ENCODE peak calls at places on chromosomes 16 and 17, in eight cellular contexts. F is small intestine, T is mucosa of gallbladder, Q is left colon, L is GM23248, K is ecto neural progenitor cell, N is NCI-H748 treated with DMSO at 0.1 percent for 48 hours, X is T-helper 17 cell. R is an unnamed sample.
A peak's percentile ranks its signal among the peaks of the same experiment; 100 is the strongest.

GRCh38 chr16:85861095-85861825 is 37.7 kb upstream of the IRF8 start:
- DNase-seq in T (no peak), L (peak; percentile 3), X (no peak), Q (no peak), F (no peak), K (no peak), N (no peak), R (peak; percentile 0)

GRCh38 chr17:14940946-14941280 is 324.2 kb downstream of the PMP22 start:
- DNase-seq in X (no peak), L (peak; percentile 23), K (no peak), F (no peak), Q (no peak), N (no peak), T (no peak), R (no peak)

GRCh38 chr16:998211-998610 is 16.6 kb downstream of the SOX8 start:
- DNase-seq in F (no peak), N (no peak), X (no peak), L (no peak), T (no peak), Q (no peak), K (no peak), R (no peak)

GRCh38 chr16:50997679-50998078 is 153.4 kb downstream of the SALL1 start:
- DNase-seq in F (no peak), L (no peak), N (no peak), T (no peak), Q (no peak), K (no peak), X (no peak), R (no peak)

GRCh38 chr17:67246648-67247415 is 1.8 kb upstream of the HELZ start:
- DNase-seq in Q (peak; percentile 55), N (no peak), L (peak; percentile 36), K (peak; percentile 66), F (peak; percentile 96), T (peak; percentile 79), X (peak; percentile 48), R (peak; percentile 80)

GRCh38 chr17:47119746-47120520 is 69.2 kb downstream of the CDC27 start:
- DNase-seq in K (no peak), T (no peak), N (no peak), X (no peak), L (peak; percentile 73), F (no peak), Q (no peak), R (no peak)

GRCh38 chr17:47004906-47005305 is 25.9 kb upstream of the RPRML start:
- DNase-seq in K (no peak), L (no peak), X (no peak), N (no peak), Q (no peak), F (no peak), T (no peak), R (no peak)

GRCh38 chr17:5128905-5129535 is 13.2 kb downstream of the USP6 start:
- DNase-seq in F (no peak), K (no peak), N (no peak), T (peak; percentile 8), L (no peak), Q (no peak), X (no peak), R (no peak)

GRCh38 chr17:75571197-75571884 is 16.3 kb upstream of the MYO15B start:
- DNase-seq in K (no peak), F (no peak), L (no peak), Q (no peak), T (no peak), X (no peak), N (no peak), R (no peak)

GRCh38 chr17:46176975-46177374 is 16.3 kb downstream of the KANSL1 start:
- DNase-seq in Q (no peak), X (no peak), N (no peak), T (no peak), F (no peak), K (peak; percentile 12), L (no peak), R (no peak)